ENCODE peak calls at places on chromosomes 6 and 20, in four cellular contexts. P is IMR-90, L is endothelial cell of umbilical vein, E is K562. F is an unnamed sample.
A peak's percentile ranks its signal among the peaks of the same experiment; 100 is the strongest.

GRCh38 chr6:122788208-122788607 is 850 bp upstream of the SMPDL3A start:
- DNase-seq in P (no peak), L (no peak), E (no peak), F (no peak)

GRCh38 chr20:35291654-35292503 is at the start of gene FAM83C:
- DNase-seq in P (no peak), L (no peak), E (no peak), F (no peak)

GRCh38 chr20:62588458-62589149 is 53.7 kb upstream of the SLCO4A1 start:
- DNase-seq in P (no peak), L (peak; percentile 25), E (no peak), F (no peak)

GRCh38 chr6:32081168-32081624 is 27.9 kb downstream of the TNXB start:
- DNase-seq in P (peak; percentile 89), L (no peak), E (peak; percentile 61), F (no peak)

GRCh38 chr6:158648682-158649131 is 1.1 kb upstream of the SYTL3 start:
- DNase-seq in P (peak; percentile 96), L (no peak), E (no peak), F (peak; percentile 46)

GRCh38 chr20:46683939-46684750 is 5.1 kb downstream of the TP53RK start:
- DNase-seq in P (peak; percentile 80), L (peak; percentile 39), E (peak; percentile 92), F (no peak)

GRCh38 chr20:24991897-24992419 is 593 bp downstream of the APMAP start:
- DNase-seq in P (no peak), L (no peak), E (peak; percentile 28), F (no peak)

GRCh38 chr6:30163090-30163917 is at the start of gene TRIM15:
- DNase-seq in P (no peak), L (no peak), E (peak; percentile 29), F (no peak)

GRCh38 chr6:103672169-103672568 is 1187.5 kb downstream of the HACE1 start:
- DNase-seq in P (no peak), L (no peak), E (no peak), F (no peak)

GRCh38 chr6:7219310-7219709 is 93.7 kb downstream of the SSR1 start:
- DNase-seq in P (peak; percentile 52), L (no peak), E (peak; percentile 51), F (no peak)

GRCh38 chr6:40788661-40789111 is 201.5 kb upstream of the LRFN2 start:
- DNase-seq in P (no peak), L (peak; percentile 59), E (no peak), F (no peak)

GRCh38 chr20:59835448-59836395 is 97.7 kb downstream of the SYCP2 start:
- DNase-seq in P (peak; percentile 5), L (no peak), E (no peak), F (no peak)

GRCh38 chr6:64224819-64225218 is 589.2 kb downstream of the PHF3 start:
- DNase-seq in P (peak; percentile 14), L (no peak), E (no peak), F (no peak)

GRCh38 chr6:81900616-81901015 is 148.1 kb upstream of the TENT5A start:
- DNase-seq in P (no peak), L (no peak), E (no peak), F (no peak)

GRCh38 chr6:26195924-26196845 is 109.0 kb downstream of the HFE start:
- DNase-seq in P (peak; percentile 23), L (peak; percentile 28), E (peak; percentile 47), F (no peak)

GRCh38 chr20:64050261-64051032 is 1.0 kb upstream of the SOX18 start:
- DNase-seq in P (no peak), L (no peak), E (peak; percentile 79), F (no peak)

GRCh38 chr20:58647814-58648501 is 3.1 kb upstream of the STX16 start:
- DNase-seq in P (peak; percentile 82), L (peak; percentile 83), E (no peak), F (no peak)

GRCh38 chr6:155455766-155456165 is at the start of gene NOX3:
- DNase-seq in P (no peak), L (no peak), E (no peak), F (no peak)

GRCh38 chr20:2468581-2469407 is 1.8 kb downstream of the SNRPB start:
- DNase-seq in P (peak; percentile 29), L (no peak), E (no peak), F (no peak)
- H3K4me3 ChIP-seq in P (peak overlapping the region; percentile 76), L (peak overlapping the region; percentile 3), E (peak overlapping the region; percentile 98), F (peak overlapping the region; percentile 75)

GRCh38 chr6:150539111-150539510 is 60.6 kb upstream of the PLEKHG1 start:
- DNase-seq in P (no peak), L (no peak), E (no peak), F (no peak)

GRCh38 chr6:150539568-150539967 is 60.1 kb upstream of the PLEKHG1 start:
- DNase-seq in P (no peak), L (no peak), E (no peak), F (no peak)

GRCh38 chr6:150543178-150543577 is 56.5 kb upstream of the PLEKHG1 start:
- DNase-seq in P (no peak), L (no peak), E (no peak), F (no peak)

GRCh38 chr6:150544793-150545192 is 54.9 kb upstream of the PLEKHG1 start:
- DNase-seq in P (no peak), L (no peak), E (no peak), F (no peak)

DNA sequence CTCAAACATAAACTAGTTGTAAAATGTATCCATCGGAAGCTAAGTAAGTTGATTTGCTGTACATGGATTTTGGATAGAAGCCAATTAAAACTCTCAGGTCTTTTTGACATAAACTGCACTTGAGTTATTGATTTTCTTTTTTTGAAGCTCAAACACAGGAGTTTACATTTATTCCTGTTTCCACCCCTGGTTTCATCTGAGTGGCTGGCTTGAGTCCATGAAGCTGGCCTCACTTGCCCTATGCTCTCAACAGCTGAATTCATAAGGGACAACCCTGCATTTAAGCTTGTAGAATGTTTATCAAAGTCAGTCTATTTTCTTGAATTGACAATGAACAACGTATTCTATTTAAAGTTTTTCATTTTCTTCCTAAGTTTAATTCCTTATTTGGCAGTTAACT is 58.1 kb upstream of the PLEKHG1 start:
- DNase-seq in P (no peak), L (peak; percentile 4), E (no peak), F (no peak)
- H3K9me1 ChIP-seq in P (no peaks in the 10 kb centered on the region), L (no peaks in the 10 kb centered on the region), E (no peaks in the 10 kb centered on the region), F (no peaks in the 10 kb centered on the region)

GRCh38 chr20:32524871-32525501 is 60.1 kb downstream of the NOL4L start:
- DNase-seq in P (no peak), L (peak; percentile 56), E (no peak), F (no peak)

GRCh38 chr20:32522525-32522774 is 62.7 kb downstream of the NOL4L start:
- DNase-seq in P (no peak), L (no peak), E (no peak), F (no peak)

GRCh38 chr20:32521780-32522524 is 63.2 kb downstream of the NOL4L start:
- DNase-seq in P (peak; percentile 49), L (peak; percentile 53), E (peak; percentile 80), F (no peak)

GRCh38 chr20:32522775-32523612 is 62.1 kb downstream of the NOL4L start:
- DNase-seq in P (peak; percentile 55), L (no peak), E (no peak), F (no peak)

DNA sequence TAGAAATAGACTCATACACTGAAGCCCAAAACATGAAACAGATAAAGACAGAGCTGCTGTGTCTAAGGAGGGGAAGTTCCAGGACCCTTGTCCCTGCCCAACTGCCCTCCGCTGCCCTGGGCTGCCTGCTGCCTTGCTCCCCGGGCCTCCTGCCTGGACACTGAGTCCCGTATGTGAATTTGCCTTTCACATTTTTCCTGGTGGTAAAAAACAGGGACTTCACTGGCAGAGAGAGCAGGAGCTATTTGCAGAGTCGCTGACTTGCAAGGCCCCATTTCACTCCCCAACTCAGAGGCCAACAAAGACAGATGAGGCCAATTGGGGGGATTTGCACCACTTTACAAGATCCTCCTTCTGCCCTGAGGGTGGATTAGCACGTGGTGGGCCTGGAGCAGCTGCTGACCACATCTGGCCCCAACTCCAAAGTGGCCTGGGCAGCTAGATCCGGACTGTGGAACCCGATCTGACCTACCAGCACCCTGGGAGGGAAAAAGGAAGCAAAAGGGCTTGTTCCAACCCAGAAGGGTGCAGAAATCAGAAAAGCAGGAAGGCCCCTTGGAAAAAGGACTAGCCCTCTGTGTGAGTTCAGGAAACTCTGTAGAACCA is 61.4 kb downstream of the NOL4L start:
- DNase-seq in P (no peak), L (no peak), E (no peak), F (no peak)
- H3K4me3 ChIP-seq in P (no peak overlapping the region), L (no peak overlapping the region), E (no peak overlapping the region), F (no peak overlapping the region)

GRCh38 chr6:149940673-149940984 is 1.2 kb upstream of the ULBP2 start:
- DNase-seq in P (no peak), L (no peak), E (no peak), F (no peak)
- H3K9me1 ChIP-seq in P (no peaks in the 10 kb centered on the region), L (no peaks in the 10 kb centered on the region), E (no peaks in the 10 kb centered on the region), F (no peaks in the 10 kb centered on the region)

DNA sequence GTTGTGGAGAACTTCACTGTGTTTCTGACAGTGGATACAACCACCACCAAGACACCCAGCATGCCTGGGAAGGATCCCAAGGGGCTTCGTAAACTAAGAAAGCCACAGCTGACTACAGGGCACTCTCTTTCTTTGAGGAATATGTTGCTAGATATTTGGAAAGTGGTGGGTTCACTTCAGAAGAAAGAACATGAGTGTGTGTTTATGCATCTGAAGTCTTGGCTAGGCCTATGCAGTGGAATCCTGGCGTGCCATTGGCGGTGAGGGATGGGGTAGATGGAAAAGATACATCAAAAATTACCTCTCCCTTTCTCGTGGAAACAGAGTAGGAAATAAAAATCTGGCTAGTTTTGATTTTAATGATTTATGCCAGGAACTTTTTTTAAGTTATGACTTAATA is 187.7 kb downstream of the PDE7B start:
- DNase-seq in P (peak; percentile 47), L (peak; percentile 43), E (no peak), F (no peak)
- H3K4me3 ChIP-seq in P (peak overlapping the region; percentile 88), L (peak overlapping the region; percentile 56), E (no peak overlapping the region), F (no peak overlapping the region)

DNA sequence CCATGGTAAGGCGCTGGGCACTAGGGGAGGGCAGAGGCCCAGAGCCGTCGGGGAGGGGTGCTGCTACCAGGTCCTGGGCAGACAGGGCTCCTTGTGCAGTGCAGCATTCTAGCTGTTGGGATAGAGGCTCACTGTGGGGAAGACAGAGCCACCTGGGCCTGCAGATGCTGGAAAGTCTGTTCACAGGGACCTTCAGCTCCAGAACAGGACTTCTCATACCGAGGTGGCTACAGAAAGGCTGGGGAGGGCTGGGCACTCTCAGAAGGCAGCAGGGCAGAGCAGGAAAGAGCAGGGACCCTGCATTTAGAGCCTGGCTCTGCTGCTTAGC is 7.5 kb downstream of the DNPH1 start:
- DNase-seq in P (no peak), L (no peak), E (no peak), F (no peak)
- H3K9me1 ChIP-seq in P (no peaks in the 10 kb centered on the region), L (no peaks in the 10 kb centered on the region), E (no peaks in the 10 kb centered on the region), F (no peaks in the 10 kb centered on the region)

GRCh38 chr6:3911614-3912336 is 62.6 kb downstream of the FAM50B start:
- DNase-seq in P (peak; percentile 92), L (peak; percentile 91), E (peak; percentile 88), F (peak; percentile 55)
- H3K4me3 ChIP-seq in P (no peak overlapping the region), L (peak overlapping the region; percentile 61), E (no peak overlapping the region), F (no peak overlapping the region)

GRCh38 chr20:5095454-5095853 is 24.3 kb downstream of the PCNA start:
- DNase-seq in P (no peak), L (no peak), E (no peak), F (no peak)

GRCh38 chr20:5090191-5090590 is 29.6 kb downstream of the PCNA start:
- DNase-seq in P (no peak), L (peak; percentile 44), E (no peak), F (no peak)

GRCh38 chr20:5091902-5092301 is 27.9 kb downstream of the PCNA start:
- DNase-seq in P (no peak), L (no peak), E (no peak), F (no peak)

GRCh38 chr20:5095931-5096330 is 23.8 kb downstream of the PCNA start:
- DNase-seq in P (no peak), L (no peak), E (no peak), F (no peak)

GRCh38 chr20:5092765-5093339 is 26.9 kb downstream of the PCNA start:
- DNase-seq in P (no peak), L (no peak), E (no peak), F (no peak)
- H3K9me1 ChIP-seq in P (peaks cover 2% of the 10 kb centered on the region), L (no peaks in the 10 kb centered on the region), E (no peaks in the 10 kb centered on the region), F (no peaks in the 10 kb centered on the region)